ENCODE peak calls at places on chromosomes 6 and 20, in five cellular contexts. O is suprapubic skin, R is stomach, E is GM12878, C is A549. A is an unnamed sample.

GRCh38 chr6:4797590-4797989 is 21.4 kb downstream of the CDYL start:
- DNase-seq in E (no peak), R (no peak), O (no peak), C (no peak), A (no peak)

GRCh38 chr6:31669676-31670075 is at the start of gene LY6G5B:
- DNase-seq in C (no peak), E (no peak), R (no peak), O (no peak), A (no peak)

GRCh38 chr6:139597781-139598368 is 223.4 kb upstream of the CITED2 start:
- DNase-seq in C (peak), R (peak), O (peak), E (no peak), A (no peak)

GRCh38 chr20:1952737-1953530 is 40.9 kb downstream of the PDYN start:
- DNase-seq in E (peak), R (no peak), O (no peak), C (no peak), A (no peak)

GRCh38 chr20:57698191-57698866 is 11.5 kb downstream of the PMEPA1 start:
- DNase-seq in O (no peak), C (peak), R (peak), E (no peak), A (no peak)

GRCh38 chr20:37669062-37669772 is 24.6 kb upstream of the CTNNBL1 start:
- DNase-seq in R (no peak), E (no peak), C (no peak), O (no peak), A (no peak)

GRCh38 chr6:56944651-56945050 is 10.3 kb upstream of the BEND6 start:
- DNase-seq in C (no peak), O (no peak), E (no peak), R (no peak), A (no peak)

GRCh38 chr20:47318596-47319516 is 37.6 kb downstream of the ZMYND8 start:
- DNase-seq in R (peak), E (no peak), O (peak), C (peak), A (peak)

GRCh38 chr6:90021701-90022100 is 127.4 kb downstream of the GJA10 start:
- DNase-seq in C (no peak), E (no peak), O (no peak), R (no peak), A (no peak)

GRCh38 chr6:134491473-134491872 is 173.6 kb upstream of the SGK1 start:
- DNase-seq in E (no peak), R (no peak), C (no peak), O (no peak), A (no peak)

GRCh38 chr20:12252793-12253192 is 335.1 kb downstream of the BTBD3 start:
- DNase-seq in C (no peak), E (no peak), R (no peak), O (no peak), A (peak)

GRCh38 chr6:100470721-100471120 is 6.0 kb upstream of the SIM1 start:
- DNase-seq in C (no peak), E (no peak), R (no peak), O (no peak), A (no peak)

GRCh38 chr6:136365781-136366354 is 76.2 kb upstream of the BCLAF1 start:
- DNase-seq in O (peak), E (no peak), R (peak), C (no peak), A (no peak)

GRCh38 chr6:148761532-148761951 is 14.7 kb downstream of the UST start:
- DNase-seq in O (no peak), C (no peak), R (no peak), E (no peak), A (no peak)

GRCh38 chr6:131858765-131859490 is 51.1 kb downstream of the ENPP1 start:
- DNase-seq in R (no peak), C (no peak), E (no peak), O (no peak), A (no peak)

GRCh38 chr6:9502991-9503761 is 911.7 kb downstream of the TFAP2A start:
- DNase-seq in E (no peak), O (no peak), C (no peak), R (no peak), A (no peak)

GRCh38 chr6:44151348-44152108 is 7.1 kb upstream of the CAPN11 start:
- DNase-seq in E (no peak), R (peak), O (peak), C (peak), A (no peak)

GRCh38 chr6:145960918-145961604 is 3.1 kb downstream of the SHPRH start:
- DNase-seq in R (no peak), O (no peak), E (no peak), C (no peak), A (no peak)

GRCh38 chr6:89050155-89050554 is 30.4 kb upstream of the PNRC1 start:
- DNase-seq in R (no peak), E (no peak), C (no peak), O (peak), A (no peak)

GRCh38 chr6:139500977-139501376 is 126.5 kb upstream of the CITED2 start:
- DNase-seq in O (no peak), E (no peak), R (no peak), C (no peak), A (no peak)

GRCh38 chr6:20900396-20901160 is 366.3 kb downstream of the CDKAL1 start:
- DNase-seq in R (no peak), E (no peak), C (no peak), O (no peak), A (no peak)

GRCh38 chr20:47018381-47018780 is 123.7 kb downstream of the EYA2 start:
- DNase-seq in O (no peak), R (no peak), C (no peak), E (no peak), A (no peak)

GRCh38 chr6:36888654-36889481 is 3.1 kb downstream of the C6orf89 start:
- DNase-seq in O (no peak), E (no peak), C (no peak), R (no peak), A (no peak)

GRCh38 chr20:63273635-63274380 is 1.2 kb downstream of the ARFGAP1 start:
- DNase-seq in O (no peak), E (no peak), C (peak), R (no peak), A (no peak)

GRCh38 chr6:38599261-38599660 is 40.5 kb downstream of the BTBD9 start:
- DNase-seq in R (no peak), E (no peak), C (no peak), O (no peak), A (no peak)

GRCh38 chr6:166420351-166420750 is 37.6 kb upstream of the MPC1 start:
- DNase-seq in E (no peak), R (no peak), C (peak), O (no peak), A (no peak)

GRCh38 chr6:134317471-134318131 is at the start of gene SGK1:
- DNase-seq in O (no peak), E (no peak), C (no peak), R (no peak), A (no peak)

GRCh38 chr6:129852257-129852858 is 8.8 kb downstream of the TMEM244 start:
- DNase-seq in R (no peak), O (no peak), C (no peak), E (no peak), A (no peak)

GRCh38 chr6:44800171-44800671 is 412.7 kb downstream of the CDC5L start:
- DNase-seq in C (peak), E (no peak), O (no peak), R (no peak), A (peak)

GRCh38 chr20:59725476-59726119 is 121.3 kb downstream of the PHACTR3 start:
- DNase-seq in O (no peak), R (no peak), E (no peak), C (no peak), A (no peak)

GRCh38 chr6:137767931-137768690 is 98.9 kb upstream of the TNFAIP3 start:
- DNase-seq in R (no peak), C (no peak), E (peak), O (no peak), A (peak)

DNA sequence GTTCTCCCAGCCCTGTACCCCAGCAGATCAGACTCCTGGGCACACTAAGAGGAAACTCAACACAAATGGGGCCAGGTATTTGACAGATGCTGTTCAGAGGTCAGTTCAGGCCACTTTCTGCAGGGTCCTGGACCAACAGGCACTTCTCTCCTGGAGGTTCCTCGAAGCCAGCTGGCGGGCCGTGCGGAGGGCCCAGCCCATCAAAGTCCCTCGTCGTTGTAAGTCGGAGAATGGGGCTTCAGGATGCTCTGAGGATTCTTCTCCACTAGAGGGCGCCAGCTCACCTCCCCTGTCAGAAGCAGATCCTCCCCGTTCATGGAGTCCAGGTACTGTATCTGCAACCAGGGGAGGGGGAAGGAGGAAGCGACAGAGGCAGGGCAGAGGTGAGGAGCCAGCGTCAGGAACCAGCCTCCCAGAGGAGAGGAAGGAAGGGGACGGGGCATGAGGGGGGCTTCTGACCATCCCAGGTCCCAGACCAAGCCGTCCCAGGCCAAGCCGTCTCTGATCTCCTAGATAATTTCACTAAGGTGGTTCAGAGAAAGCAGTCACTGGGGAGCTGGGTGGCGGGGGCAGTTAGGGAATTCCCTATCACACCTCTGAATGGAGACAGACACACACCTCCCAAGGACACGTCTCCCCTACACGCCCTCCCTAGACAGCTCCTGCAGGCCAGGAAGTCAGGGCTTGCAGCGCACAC is 11.7 kb upstream of the FAM83C start:
- DNase-seq in R (peak), E (peak), O (peak), C (peak), A (peak)
- TF ChIP-seq POLR2A in R (no peak), E (no peak), O (no peak), C (no peak), A (no peak)

DNA sequence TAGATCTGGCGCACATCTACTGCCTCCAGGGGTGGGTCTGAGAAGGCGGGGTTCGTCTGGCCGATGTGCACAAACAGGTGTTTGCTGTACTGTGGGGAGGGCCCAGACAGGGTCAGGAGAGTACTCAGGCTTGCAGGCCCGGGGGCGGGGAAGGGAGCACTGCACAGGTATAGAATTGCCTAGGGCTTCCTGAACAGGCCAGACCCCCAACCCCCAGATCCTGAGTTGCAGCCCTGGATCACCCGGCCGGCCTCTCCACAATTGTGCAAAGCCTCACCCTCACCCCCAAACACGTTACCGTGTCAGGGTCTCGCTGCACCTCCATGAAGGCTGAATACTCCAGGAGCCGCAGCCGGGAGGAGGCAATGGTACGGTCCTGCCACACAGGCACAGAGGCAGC is 7.8 kb downstream of the RPL10A start:
- DNase-seq in O (no peak), C (no peak), E (no peak), R (no peak), A (no peak)
- TF ChIP-seq EP300 in O (no peak), C (no peak), E (no peak), R (no peak), A (no peak)

GRCh38 chr6:42929088-42929927 is at the start of gene CNPY3:
- DNase-seq in O (peak), C (peak), E (peak), R (peak), A (peak)
- TF ChIP-seq POLR2A in O (no peak), C (peak), E (peak), R (no peak), A (peak)

DNA sequence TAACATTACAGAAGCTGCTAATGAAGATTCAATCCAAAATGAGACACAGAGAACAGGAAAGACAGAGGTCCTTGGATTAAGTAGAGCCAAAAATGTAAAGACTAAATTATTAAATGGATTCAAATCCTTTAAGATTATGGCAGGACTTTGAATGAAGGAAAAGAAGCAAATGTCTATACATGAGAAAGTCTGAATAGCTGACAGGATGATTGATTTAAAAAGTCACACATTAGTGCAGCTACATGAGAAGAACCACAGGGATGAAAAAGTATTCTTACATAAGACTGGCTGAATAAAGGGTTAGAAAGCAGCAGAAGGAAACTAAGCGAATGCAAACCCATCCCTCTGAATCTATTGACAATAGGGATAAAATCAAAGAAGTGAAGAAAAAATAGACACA is 845.6 kb downstream of the HACE1 start:
- DNase-seq in C (no peak), R (no peak), E (no peak), O (no peak), A (no peak)
- TF ChIP-seq EP300 in C (no peak), R (no peak), E (no peak), O (no peak), A (no peak)

GRCh38 chr20:19408971-19409370 is 196.5 kb downstream of the SLC24A3 start:
- DNase-seq in O (no peak), R (no peak), C (no peak), E (no peak), A (no peak)

GRCh38 chr20:19414600-19414999 is 202.2 kb downstream of the SLC24A3 start:
- DNase-seq in R (no peak), C (no peak), O (no peak), E (no peak), A (no peak)

GRCh38 chr20:19411811-19412210 is 199.4 kb downstream of the SLC24A3 start:
- DNase-seq in E (no peak), R (no peak), C (no peak), O (no peak), A (no peak)

GRCh38 chr20:19415786-19416185 is 203.3 kb downstream of the SLC24A3 start:
- DNase-seq in C (no peak), E (no peak), R (no peak), O (no peak), A (peak)

GRCh38 chr20:19412254-19412653 is 199.8 kb downstream of the SLC24A3 start:
- DNase-seq in C (no peak), O (no peak), E (no peak), R (no peak), A (no peak)
- TF ChIP-seq POLR2A in C (no peak), O (no peak), E (no peak), R (no peak), A (no peak)

DNA sequence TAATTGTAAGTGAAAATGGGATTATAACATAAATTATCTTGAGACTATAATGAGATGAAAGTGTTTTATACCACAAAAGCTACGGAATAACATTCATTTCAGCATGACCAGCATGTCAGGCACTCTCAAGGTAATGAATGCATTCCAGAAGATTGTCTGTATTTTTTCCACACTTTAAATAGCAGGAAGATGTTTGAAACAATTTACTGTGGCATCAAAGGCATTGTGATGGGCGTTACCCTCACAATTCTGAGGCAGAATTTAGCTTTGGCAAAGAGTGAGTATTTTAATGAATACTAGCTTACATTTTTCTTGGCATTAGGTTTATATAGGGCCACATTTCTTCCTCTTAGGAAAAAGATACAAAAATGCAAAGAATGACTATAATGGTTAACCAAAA is 627.2 kb downstream of the BCKDHB start:
- DNase-seq in O (no peak), E (no peak), R (no peak), C (no peak), A (no peak)
- TF ChIP-seq EP300 in O (no peak), E (no peak), R (no peak), C (no peak), A (no peak)

DNA sequence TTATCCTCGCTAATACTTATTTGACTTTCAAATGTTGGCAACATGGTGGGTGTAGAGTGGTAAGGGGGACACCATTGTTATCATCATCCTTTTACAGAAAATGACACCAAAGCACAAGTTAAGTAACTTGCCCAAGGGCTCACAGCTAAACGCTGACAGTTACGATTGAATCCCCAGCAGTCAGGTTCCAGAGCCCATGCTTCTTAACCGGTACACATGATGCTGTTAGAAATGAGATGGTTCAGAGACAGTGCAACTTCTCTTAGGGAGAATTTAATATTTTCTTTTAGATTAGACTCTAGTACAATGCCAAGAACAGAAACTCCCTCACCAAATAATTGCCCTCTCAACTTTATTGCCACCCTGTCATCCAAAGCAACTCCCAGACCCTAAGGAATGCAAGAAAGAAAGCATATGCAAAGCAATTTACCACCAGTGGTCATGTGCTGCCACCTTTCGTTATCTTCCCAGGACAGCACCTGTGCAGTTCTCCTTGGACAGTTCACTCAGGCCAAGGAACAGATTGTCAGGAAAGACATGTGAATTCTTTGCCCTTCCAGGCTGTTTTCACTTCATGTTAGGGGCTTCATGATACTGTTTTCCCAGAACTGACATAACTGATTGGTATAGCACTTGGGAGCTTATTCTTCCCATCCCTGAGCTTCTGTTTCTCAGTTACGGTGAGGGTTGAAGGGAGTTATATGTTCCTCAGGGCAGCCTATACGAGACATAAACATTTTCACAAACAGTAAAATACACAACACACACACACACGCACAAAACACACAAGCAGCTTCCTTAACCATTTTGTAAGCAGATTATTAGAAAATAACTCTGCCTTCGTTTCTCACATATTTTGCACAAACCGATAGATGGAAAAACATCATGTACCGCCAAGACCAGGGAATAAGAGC is 5.1 kb downstream of the HLA-DMA start:
- DNase-seq in O (no peak), E (peak), C (no peak), R (no peak), A (no peak)
- TF ChIP-seq POLR2A in O (no peak), E (no peak), C (no peak), R (no peak), A (no peak)

GRCh38 chr6:158718431-158719126 is 68.7 kb downstream of the SYTL3 start:
- DNase-seq in E (no peak), R (peak), C (peak), O (no peak), A (no peak)

GRCh38 chr6:158713469-158713868 is 63.6 kb downstream of the SYTL3 start:
- DNase-seq in C (no peak), O (no peak), E (no peak), R (no peak), A (no peak)

GRCh38 chr6:158711264-158711663 is 61.4 kb downstream of the SYTL3 start:
- DNase-seq in O (no peak), C (no peak), R (no peak), E (no peak), A (no peak)

GRCh38 chr6:158717341-158718328 is 67.8 kb downstream of the SYTL3 start:
- DNase-seq in C (no peak), O (no peak), E (peak), R (no peak), A (no peak)

DNA sequence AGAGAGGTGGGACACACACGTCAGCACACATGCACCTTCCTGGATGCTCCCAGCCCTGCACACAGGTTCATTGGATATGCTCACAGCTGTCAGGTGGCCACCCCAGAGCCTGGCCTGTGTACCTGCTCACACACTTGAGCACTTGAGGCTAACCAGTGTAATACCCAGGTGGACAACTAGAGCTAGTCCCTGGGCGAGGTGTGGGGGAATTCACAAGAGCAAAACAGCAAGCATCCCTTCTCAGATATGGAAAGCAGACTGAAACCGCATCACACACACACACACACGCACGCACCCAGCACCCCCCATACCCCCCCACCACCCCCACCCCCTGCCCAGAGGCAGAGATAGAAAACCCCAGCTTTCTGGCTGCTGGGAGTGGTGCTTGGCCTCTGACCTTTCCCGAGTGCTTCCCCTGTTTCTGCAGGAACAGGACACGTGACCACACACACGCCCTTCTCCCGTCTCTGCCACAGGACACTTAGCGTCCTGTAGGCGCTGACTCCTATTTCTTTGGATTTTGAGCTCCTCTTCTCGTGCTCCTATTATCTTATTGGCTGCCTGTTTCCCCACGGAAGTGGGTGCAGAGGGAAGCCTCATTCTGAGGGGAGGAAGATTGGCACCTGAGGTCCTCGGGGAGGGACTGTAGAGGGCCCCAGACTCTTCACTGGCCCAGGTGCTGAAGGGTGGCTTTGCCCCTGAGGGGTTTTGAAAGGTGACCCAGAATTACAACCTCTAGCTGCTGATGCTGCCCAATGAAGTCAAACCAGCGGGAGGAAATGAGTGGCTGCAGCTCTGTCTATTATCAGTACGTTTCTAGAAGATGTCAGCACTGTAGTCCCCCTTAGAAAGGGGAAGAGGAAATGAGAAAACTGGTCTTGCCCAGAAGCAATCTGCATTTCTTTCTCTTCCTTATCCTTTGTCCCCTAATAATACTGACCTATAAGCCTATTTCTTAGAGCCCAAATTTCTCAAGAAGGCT is 65.8 kb downstream of the SYTL3 start:
- DNase-seq in R (no peak), E (no peak), C (no peak), O (no peak), A (no peak)
- TF ChIP-seq EP300 in R (no peak), E (no peak), C (no peak), O (no peak), A (no peak)